ENCODE peak calls at places on chromosomes 1 and 21, in four cellular contexts. G, D, L and A are unnamed samples.
A peak's percentile ranks its signal among the peaks of the same experiment; 100 is the strongest.

GRCh38 chr1:16921391-16922185 is at the start of gene CROCC:
- ATAC-seq in D (no peak), L (peak; percentile 64), G (peak; percentile 73), A (no peak)

GRCh38 chr1:117656202-117656641 is 50.4 kb downstream of the TENT5C start:
- ATAC-seq in L (no peak), G (peak; percentile 72), D (peak; percentile 51), A (no peak)

GRCh38 chr1:30900486-30900885 is 8.1 kb downstream of the SDC3 start:
- ATAC-seq in D (no peak), G (no peak), L (no peak), A (no peak)

GRCh38 chr1:201676061-201676644 is 137.2 kb downstream of the NAV1 start:
- ATAC-seq in G (no peak), L (peak; percentile 71), D (peak; percentile 71), A (no peak)

GRCh38 chr1:109821221-109821669 is 57.5 kb upstream of the EPS8L3 start:
- ATAC-seq in L (peak; percentile 52), D (peak; percentile 73), G (peak; percentile 38), A (peak; percentile 86)

GRCh38 chr1:195608883-195609282 is 999.4 kb downstream of the KCNT2 start:
- ATAC-seq in D (no peak), L (peak; percentile 58), G (no peak), A (no peak)

GRCh38 chr1:66533804-66534745 is at the start of gene SGIP1:
- ATAC-seq in L (no peak), G (peak; percentile 37), D (peak; percentile 86), A (no peak)

GRCh38 chr1:119711804-119712341 is at the start of gene PHGDH:
- ATAC-seq in G (peak; percentile 63), D (peak; percentile 92), L (peak; percentile 94), A (peak; percentile 91)

GRCh38 chr1:23169219-23169575 is 541 bp upstream of the LUZP1 start:
- ATAC-seq in D (no peak), L (no peak), G (no peak), A (no peak)

GRCh38 chr1:92030701-92031107 is 919 bp downstream of the EPHX4 start:
- ATAC-seq in L (peak; percentile 67), D (no peak), G (no peak), A (no peak)

GRCh38 chr1:12447849-12448312 is 170.1 kb downstream of the DHRS3 start:
- ATAC-seq in L (no peak), D (no peak), G (no peak), A (no peak)

GRCh38 chr1:13583964-13584791 is 546 bp downstream of the PDPN start:
- ATAC-seq in L (no peak), D (peak; percentile 81), G (no peak), A (peak; percentile 72)

GRCh38 chr1:41779350-41779749 is 139.4 kb downstream of the HIVEP3 start:
- ATAC-seq in D (no peak), L (no peak), G (no peak), A (no peak)

GRCh38 chr1:232404981-232405380 is 225.0 kb downstream of the SIPA1L2 start:
- ATAC-seq in D (no peak), L (no peak), G (no peak), A (no peak)

GRCh38 chr1:23591460-23592208 is 32.3 kb upstream of the ID3 start:
- ATAC-seq in L (no peak), D (peak; percentile 25), G (peak; percentile 63), A (no peak)

GRCh38 chr1:234409328-234409727 is 36.1 kb downstream of the COA6 start:
- ATAC-seq in D (no peak), G (peak; percentile 76), L (no peak), A (no peak)

GRCh38 chr21:39073717-39074116 is 109.5 kb downstream of the PSMG1 start:
- ATAC-seq in D (no peak), L (no peak), G (no peak), A (no peak)

GRCh38 chr1:87219626-87220025 is 109.1 kb upstream of the LMO4 start:
- ATAC-seq in G (no peak), L (no peak), D (no peak), A (no peak)

GRCh38 chr1:175419684-175420490 is 227.3 kb upstream of the KIAA0040 start:
- ATAC-seq in D (no peak), G (no peak), L (peak; percentile 86), A (no peak)